ENCODE peak calls at places on chromosomes 6 and 20, in eight cellular contexts. S is Ammon's horn, B is upper lobe of right lung, O is GM12865, F is heart left ventricle, V is A549, H is T-cell, Q is mesenchymal stem cell. R is an unnamed sample.

GRCh38 chr6:31497595-31498476 is at the start of gene MICB:
- DNase-seq in S (peak; percentile 77), B (peak; percentile 90), O (peak; percentile 90), F (peak; percentile 73), V (peak; percentile 78), H (peak; percentile 84), Q (peak; percentile 90), R (peak; percentile 94)

GRCh38 chr6:105080279-105080678 is 99.5 kb downstream of the POPDC3 start:
- DNase-seq in S (no peak), B (no peak), O (peak; percentile 19), F (no peak), V (no peak), H (no peak), Q (no peak), R (no peak)

GRCh38 chr6:170224694-170225660 is 65.9 kb downstream of the DLL1 start:
- DNase-seq in S (no peak), B (peak; percentile 66), O (no peak), F (no peak), V (no peak), H (no peak), Q (peak; percentile 10), R (peak; percentile 38)

GRCh38 chr6:135506270-135506997 is 8.9 kb upstream of the AHI1 start:
- DNase-seq in S (peak; percentile 58), B (no peak), O (peak; percentile 59), F (no peak), V (peak; percentile 21), H (no peak), Q (peak; percentile 61), R (peak; percentile 8)

GRCh38 chr6:56349196-56349595 is 101.8 kb upstream of the COL21A1 start:
- DNase-seq in S (no peak), B (no peak), O (no peak), F (no peak), V (no peak), H (no peak), Q (no peak), R (no peak)

GRCh38 chr20:23331951-23332350 is 18.6 kb upstream of the NXT1 start:
- DNase-seq in S (no peak), B (no peak), O (peak; percentile 37), F (no peak), V (no peak), H (no peak), Q (no peak), R (no peak)

GRCh38 chr6:98670045-98670746 is 164.2 kb upstream of the POU3F2 start:
- DNase-seq in S (no peak), B (no peak), O (no peak), F (no peak), V (no peak), H (no peak), Q (no peak), R (no peak)

GRCh38 chr20:59007758-59008511 is 881 bp upstream of the CTSZ start:
- DNase-seq in S (peak; percentile 29), B (peak; percentile 83), O (peak; percentile 95), F (peak; percentile 51), V (no peak), H (no peak), Q (no peak), R (no peak)

GRCh38 chr6:34920097-34920496 is 31.0 kb downstream of the ANKS1A start:
- DNase-seq in S (no peak), B (no peak), O (no peak), F (no peak), V (no peak), H (no peak), Q (no peak), R (no peak)

GRCh38 chr20:34993941-34994508 is 38.4 kb downstream of the MYH7B start:
- DNase-seq in S (no peak), B (no peak), O (no peak), F (no peak), V (no peak), H (no peak), Q (no peak), R (no peak)

GRCh38 chr6:164982389-164982788 is 327.0 kb downstream of the C6orf118 start:
- DNase-seq in S (no peak), B (no peak), O (no peak), F (no peak), V (no peak), H (no peak), Q (no peak), R (no peak)

GRCh38 chr6:170254315-170255213 is 36.3 kb downstream of the DLL1 start:
- DNase-seq in S (no peak), B (no peak), O (no peak), F (no peak), V (no peak), H (no peak), Q (no peak), R (no peak)

GRCh38 chr6:33837971-33838665 is 34.3 kb upstream of the MLN start:
- DNase-seq in S (no peak), B (no peak), O (no peak), F (no peak), V (no peak), H (no peak), Q (peak; percentile 64), R (no peak)

GRCh38 chr20:9110916-9111432 is 42.1 kb downstream of the PLCB4 start:
- DNase-seq in S (no peak), B (no peak), O (no peak), F (no peak), V (no peak), H (no peak), Q (no peak), R (no peak)

GRCh38 chr20:26167499-26167898 is 470.8 kb upstream of the ZNF337 start:
- DNase-seq in S (no peak), B (no peak), O (no peak), F (no peak), V (no peak), H (no peak), Q (peak; percentile 38), R (no peak)

GRCh38 chr20:1807394-1807793 is 87.8 kb upstream of the SIRPA start:
- DNase-seq in S (no peak), B (no peak), O (no peak), F (no peak), V (no peak), H (no peak), Q (no peak), R (no peak)

GRCh38 chr20:46058656-46059281 is 29.8 kb downstream of the SLC12A5 start:
- DNase-seq in S (no peak), B (no peak), O (no peak), F (no peak), V (no peak), H (no peak), Q (peak; percentile 8), R (no peak)

R was measured in Calu3.